ENCODE peak calls at places on chromosomes 1 and 21, in four cellular contexts. One of them, this sample, is unnamed.

GRCh38 chr1:194225781-194226180 is 1039.4 kb upstream of the B3GALT2 start:
- DNase-seq in HepG2: no peak
- DNase-seq in M059J: no peak
- DNase-seq in stimulated activated CD4-positive, alpha-beta T cell treated with anti-CD3 and anti-CD28 coated beads, Interleukin-4, amount 100 ng/mL, for 4 hours: no peak
- DNase-seq in this sample: no peak

GRCh38 chr1:22889213-22889827 is 83.3 kb downstream of the LACTBL1 start:
- DNase-seq in HepG2: peak; percentile 34
- DNase-seq in M059J: peak; percentile 38
- DNase-seq in stimulated activated CD4-positive, alpha-beta T cell treated with anti-CD3 and anti-CD28 coated beads, Interleukin-4, amount 100 ng/mL, for 4 hours: no peak
- DNase-seq in this sample: no peak

GRCh38 chr1:63326473-63327380 is 4.4 kb downstream of the FOXD3 start:
- DNase-seq in HepG2: no peak
- DNase-seq in M059J: no peak
- DNase-seq in stimulated activated CD4-positive, alpha-beta T cell treated with anti-CD3 and anti-CD28 coated beads, Interleukin-4, amount 100 ng/mL, for 4 hours: no peak
- DNase-seq in this sample: peak; percentile 70

GRCh38 chr1:229196404-229197224 is 74.3 kb upstream of the RAB4A start:
- DNase-seq in HepG2: no peak
- DNase-seq in M059J: peak; percentile 18
- DNase-seq in stimulated activated CD4-positive, alpha-beta T cell treated with anti-CD3 and anti-CD28 coated beads, Interleukin-4, amount 100 ng/mL, for 4 hours: no peak
- DNase-seq in this sample: no peak

GRCh38 chr1:158177705-158178450 is 2.8 kb upstream of the CD1D start:
- DNase-seq in HepG2: no peak
- DNase-seq in M059J: peak; percentile 79
- DNase-seq in stimulated activated CD4-positive, alpha-beta T cell treated with anti-CD3 and anti-CD28 coated beads, Interleukin-4, amount 100 ng/mL, for 4 hours: peak; percentile 21
- DNase-seq in this sample: peak; percentile 38

GRCh38 chr1:205441716-205442050 is 14.2 kb downstream of the BLACAT1 start:
- DNase-seq in HepG2: no peak
- DNase-seq in M059J: no peak
- DNase-seq in stimulated activated CD4-positive, alpha-beta T cell treated with anti-CD3 and anti-CD28 coated beads, Interleukin-4, amount 100 ng/mL, for 4 hours: no peak
- DNase-seq in this sample: no peak

GRCh38 chr21:34812510-34813265 is 143.9 kb downstream of the CLIC6 start:
- DNase-seq in HepG2: peak; percentile 78
- DNase-seq in M059J: peak; percentile 90
- DNase-seq in stimulated activated CD4-positive, alpha-beta T cell treated with anti-CD3 and anti-CD28 coated beads, Interleukin-4, amount 100 ng/mL, for 4 hours: no peak
- DNase-seq in this sample: no peak

GRCh38 chr1:64955093-64956066 is 11.0 kb downstream of the JAK1 start:
- DNase-seq in HepG2: peak; percentile 25
- DNase-seq in M059J: no peak
- DNase-seq in stimulated activated CD4-positive, alpha-beta T cell treated with anti-CD3 and anti-CD28 coated beads, Interleukin-4, amount 100 ng/mL, for 4 hours: no peak
- DNase-seq in this sample: no peak

GRCh38 chr1:11990303-11991032 is 10.2 kb downstream of the MFN2 start:
- DNase-seq in HepG2: peak; percentile 67
- DNase-seq in M059J: peak; percentile 56
- DNase-seq in stimulated activated CD4-positive, alpha-beta T cell treated with anti-CD3 and anti-CD28 coated beads, Interleukin-4, amount 100 ng/mL, for 4 hours: no peak
- DNase-seq in this sample: no peak

GRCh38 chr1:11521605-11522399 is 42.8 kb downstream of the DISP3 start:
- DNase-seq in HepG2: no peak
- DNase-seq in M059J: no peak
- DNase-seq in stimulated activated CD4-positive, alpha-beta T cell treated with anti-CD3 and anti-CD28 coated beads, Interleukin-4, amount 100 ng/mL, for 4 hours: no peak
- DNase-seq in this sample: no peak

GRCh38 chr1:162674018-162674608 is 41.8 kb downstream of the DDR2 start:
- DNase-seq in HepG2: no peak
- DNase-seq in M059J: peak; percentile 77
- DNase-seq in stimulated activated CD4-positive, alpha-beta T cell treated with anti-CD3 and anti-CD28 coated beads, Interleukin-4, amount 100 ng/mL, for 4 hours: no peak
- DNase-seq in this sample: no peak

GRCh38 chr1:76713535-76713934 is 153.7 kb upstream of the ST6GALNAC5 start:
- DNase-seq in HepG2: no peak
- DNase-seq in M059J: no peak
- DNase-seq in stimulated activated CD4-positive, alpha-beta T cell treated with anti-CD3 and anti-CD28 coated beads, Interleukin-4, amount 100 ng/mL, for 4 hours: no peak
- DNase-seq in this sample: no peak

GRCh38 chr1:51247022-51247421 is 10.9 kb downstream of the RNF11 start:
- DNase-seq in HepG2: no peak
- DNase-seq in M059J: no peak
- DNase-seq in stimulated activated CD4-positive, alpha-beta T cell treated with anti-CD3 and anti-CD28 coated beads, Interleukin-4, amount 100 ng/mL, for 4 hours: no peak
- DNase-seq in this sample: no peak

GRCh38 chr1:185439727-185440415 is 122.8 kb upstream of the IVNS1ABP start:
- DNase-seq in HepG2: no peak
- DNase-seq in M059J: peak; percentile 98
- DNase-seq in stimulated activated CD4-positive, alpha-beta T cell treated with anti-CD3 and anti-CD28 coated beads, Interleukin-4, amount 100 ng/mL, for 4 hours: no peak
- DNase-seq in this sample: no peak

GRCh38 chr1:155003766-155004351 is 1.3 kb downstream of the ZBTB7B start:
- DNase-seq in HepG2: peak; percentile 70
- DNase-seq in M059J: peak; percentile 80
- DNase-seq in stimulated activated CD4-positive, alpha-beta T cell treated with anti-CD3 and anti-CD28 coated beads, Interleukin-4, amount 100 ng/mL, for 4 hours: no peak
- DNase-seq in this sample: peak; percentile 36

GRCh38 chr1:24586970-24587820 is 31.3 kb downstream of the NCMAP start:
- DNase-seq in HepG2: peak; percentile 53
- DNase-seq in M059J: peak; percentile 68
- DNase-seq in stimulated activated CD4-positive, alpha-beta T cell treated with anti-CD3 and anti-CD28 coated beads, Interleukin-4, amount 100 ng/mL, for 4 hours: no peak
- DNase-seq in this sample: peak; percentile 27

GRCh38 chr21:38661296-38662223 is 144.2 kb upstream of the ETS2 start:
- DNase-seq in HepG2: no peak
- DNase-seq in M059J: peak; percentile 46
- DNase-seq in stimulated activated CD4-positive, alpha-beta T cell treated with anti-CD3 and anti-CD28 coated beads, Interleukin-4, amount 100 ng/mL, for 4 hours: no peak
- DNase-seq in this sample: peak; percentile 3

GRCh38 chr1:1033731-1034437 is 14.0 kb downstream of the AGRN start:
- DNase-seq in HepG2: no peak
- DNase-seq in M059J: no peak
- DNase-seq in stimulated activated CD4-positive, alpha-beta T cell treated with anti-CD3 and anti-CD28 coated beads, Interleukin-4, amount 100 ng/mL, for 4 hours: peak; percentile 26
- DNase-seq in this sample: no peak

GRCh38 chr1:7378346-7379130 is 392.6 kb upstream of the VAMP3 start:
- DNase-seq in HepG2: no peak
- DNase-seq in M059J: no peak
- DNase-seq in stimulated activated CD4-positive, alpha-beta T cell treated with anti-CD3 and anti-CD28 coated beads, Interleukin-4, amount 100 ng/mL, for 4 hours: no peak
- DNase-seq in this sample: no peak

GRCh38 chr1:211761400-211761799 is 69.2 kb downstream of the LPGAT1 start:
- DNase-seq in HepG2: no peak
- DNase-seq in M059J: no peak
- DNase-seq in stimulated activated CD4-positive, alpha-beta T cell treated with anti-CD3 and anti-CD28 coated beads, Interleukin-4, amount 100 ng/mL, for 4 hours: no peak
- DNase-seq in this sample: no peak

GRCh38 chr1:201044119-201044518 is 20.6 kb upstream of the KIF21B start:
- DNase-seq in HepG2: no peak
- DNase-seq in M059J: no peak
- DNase-seq in stimulated activated CD4-positive, alpha-beta T cell treated with anti-CD3 and anti-CD28 coated beads, Interleukin-4, amount 100 ng/mL, for 4 hours: no peak
- DNase-seq in this sample: no peak

GRCh38 chr1:246210751-246211150 is 296.3 kb downstream of the SMYD3 start:
- DNase-seq in HepG2: no peak
- DNase-seq in M059J: no peak
- DNase-seq in stimulated activated CD4-positive, alpha-beta T cell treated with anti-CD3 and anti-CD28 coated beads, Interleukin-4, amount 100 ng/mL, for 4 hours: no peak
- DNase-seq in this sample: no peak

GRCh38 chr1:218336353-218336752 is 8.8 kb upstream of the TGFB2 start:
- DNase-seq in HepG2: no peak
- DNase-seq in M059J: no peak
- DNase-seq in stimulated activated CD4-positive, alpha-beta T cell treated with anti-CD3 and anti-CD28 coated beads, Interleukin-4, amount 100 ng/mL, for 4 hours: no peak
- DNase-seq in this sample: no peak

GRCh38 chr1:32701951-32702598 is 495 bp downstream of the SYNC start:
- DNase-seq in HepG2: no peak
- DNase-seq in M059J: peak; percentile 67
- DNase-seq in stimulated activated CD4-positive, alpha-beta T cell treated with anti-CD3 and anti-CD28 coated beads, Interleukin-4, amount 100 ng/mL, for 4 hours: no peak
- DNase-seq in this sample: no peak

GRCh38 chr1:28890435-28890834 is 23.9 kb upstream of the EPB41 start:
- DNase-seq in HepG2: no peak
- DNase-seq in M059J: no peak
- DNase-seq in stimulated activated CD4-positive, alpha-beta T cell treated with anti-CD3 and anti-CD28 coated beads, Interleukin-4, amount 100 ng/mL, for 4 hours: no peak
- DNase-seq in this sample: no peak

GRCh38 chr1:84803604-84804003 is 89.4 kb downstream of the LPAR3 start:
- DNase-seq in HepG2: no peak
- DNase-seq in M059J: no peak
- DNase-seq in stimulated activated CD4-positive, alpha-beta T cell treated with anti-CD3 and anti-CD28 coated beads, Interleukin-4, amount 100 ng/mL, for 4 hours: no peak
- DNase-seq in this sample: no peak

GRCh38 chr1:27816921-27817630 is 13.5 kb upstream of the PPP1R8 start:
- DNase-seq in HepG2: peak; percentile 98
- DNase-seq in M059J: no peak
- DNase-seq in stimulated activated CD4-positive, alpha-beta T cell treated with anti-CD3 and anti-CD28 coated beads, Interleukin-4, amount 100 ng/mL, for 4 hours: no peak
- DNase-seq in this sample: no peak